ENCODE peak calls at places on chromosomes 7 and 10, in five cellular contexts. One of them, this sample, is unnamed.

GRCh38 chr7:114225784-114226183 is 188.8 kb upstream of the FOXP2 start:
- DNase-seq in progenitor cell of endocrine pancreas: no peak
- DNase-seq in foreskin fibroblast: no peak
- DNase-seq in activated B cell treated with CpG ODN at 0.5 μM for 24 hours: no peak
- DNase-seq in astrocyte of the cerebellum: no peak
- DNase-seq in this sample: no peak

GRCh38 chr10:68550747-68551411 is 9.3 kb upstream of the TET1 start:
- DNase-seq in progenitor cell of endocrine pancreas: peak
- DNase-seq in activated B cell treated with CpG ODN at 0.5 μM for 24 hours: no peak
- DNase-seq in foreskin fibroblast: peak
- DNase-seq in astrocyte of the cerebellum: peak
- DNase-seq in this sample: peak

GRCh38 chr7:134752006-134752760 is 27.3 kb upstream of the CALD1 start:
- DNase-seq in progenitor cell of endocrine pancreas: no peak
- DNase-seq in astrocyte of the cerebellum: no peak
- DNase-seq in activated B cell treated with CpG ODN at 0.5 μM for 24 hours: no peak
- DNase-seq in foreskin fibroblast: peak
- DNase-seq in this sample: no peak

GRCh38 chr7:156998988-156999610 is 11.4 kb downstream of the MNX1 start:
- DNase-seq in progenitor cell of endocrine pancreas: no peak
- DNase-seq in foreskin fibroblast: no peak
- DNase-seq in astrocyte of the cerebellum: no peak
- DNase-seq in activated B cell treated with CpG ODN at 0.5 μM for 24 hours: no peak
- DNase-seq in this sample: peak

GRCh38 chr10:24703700-24704099 is 20.0 kb downstream of the ARHGAP21 start:
- DNase-seq in activated B cell treated with CpG ODN at 0.5 μM for 24 hours: no peak
- DNase-seq in foreskin fibroblast: peak
- DNase-seq in progenitor cell of endocrine pancreas: no peak
- DNase-seq in astrocyte of the cerebellum: peak
- DNase-seq in this sample: no peak

GRCh38 chr7:132347858-132348257 is 228.4 kb downstream of the PLXNA4 start:
- DNase-seq in foreskin fibroblast: no peak
- DNase-seq in progenitor cell of endocrine pancreas: no peak
- DNase-seq in astrocyte of the cerebellum: no peak
- DNase-seq in activated B cell treated with CpG ODN at 0.5 μM for 24 hours: no peak
- DNase-seq in this sample: no peak

GRCh38 chr10:124249812-124250432 is 156.5 kb upstream of the CHST15 start:
- DNase-seq in progenitor cell of endocrine pancreas: no peak
- DNase-seq in astrocyte of the cerebellum: no peak
- DNase-seq in foreskin fibroblast: no peak
- DNase-seq in activated B cell treated with CpG ODN at 0.5 μM for 24 hours: no peak
- DNase-seq in this sample: no peak

GRCh38 chr10:50242777-50243176 is 8.5 kb downstream of the ASAH2 start:
- DNase-seq in progenitor cell of endocrine pancreas: no peak
- DNase-seq in astrocyte of the cerebellum: no peak
- DNase-seq in activated B cell treated with CpG ODN at 0.5 μM for 24 hours: no peak
- DNase-seq in foreskin fibroblast: no peak
- DNase-seq in this sample: no peak

DNA sequence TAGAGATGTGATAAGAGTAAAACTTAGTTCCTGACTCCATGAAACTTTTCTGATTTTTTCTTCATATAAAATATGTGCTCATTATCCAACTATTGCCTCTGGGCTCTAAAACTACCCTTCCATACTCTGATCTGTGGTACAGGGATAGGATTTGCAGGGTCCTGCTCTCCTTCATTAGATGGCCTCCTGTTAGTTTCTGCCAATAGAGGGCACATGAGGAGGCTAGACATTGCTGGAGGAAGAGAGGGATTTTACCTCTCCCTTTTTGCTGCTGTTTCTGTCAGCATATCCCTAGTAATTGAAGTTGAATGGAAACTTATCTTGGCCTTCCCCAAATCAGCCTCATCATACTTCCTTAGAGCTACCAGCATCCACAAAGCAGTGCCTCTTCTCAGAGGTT is 269.4 kb downstream of the NXPH1 start:
- DNase-seq in foreskin fibroblast: no peak
- DNase-seq in astrocyte of the cerebellum: no peak
- DNase-seq in activated B cell treated with CpG ODN at 0.5 μM for 24 hours: no peak
- DNase-seq in progenitor cell of endocrine pancreas: no peak
- DNase-seq in this sample: no peak
- TF ChIP-seq CTCF in foreskin fibroblast: no peak
- TF ChIP-seq CTCF in astrocyte of the cerebellum: no peak
- TF ChIP-seq CTCF in activated B cell treated with CpG ODN at 0.5 μM for 24 hours: no peak
- TF ChIP-seq CTCF in progenitor cell of endocrine pancreas: no peak
- TF ChIP-seq CTCF in this sample: no peak

GRCh38 chr7:130079846-130080394 is 9.6 kb downstream of the KLHDC10 start:
- DNase-seq in activated B cell treated with CpG ODN at 0.5 μM for 24 hours: no peak
- DNase-seq in progenitor cell of endocrine pancreas: no peak
- DNase-seq in foreskin fibroblast: no peak
- DNase-seq in astrocyte of the cerebellum: no peak
- DNase-seq in this sample: no peak

GRCh38 chr7:130086938-130087337 is 16.6 kb downstream of the KLHDC10 start:
- DNase-seq in progenitor cell of endocrine pancreas: no peak
- DNase-seq in foreskin fibroblast: no peak
- DNase-seq in activated B cell treated with CpG ODN at 0.5 μM for 24 hours: no peak
- DNase-seq in astrocyte of the cerebellum: no peak
- DNase-seq in this sample: no peak

GRCh38 chr7:130087364-130087763 is 17.0 kb downstream of the KLHDC10 start:
- DNase-seq in progenitor cell of endocrine pancreas: no peak
- DNase-seq in astrocyte of the cerebellum: no peak
- DNase-seq in foreskin fibroblast: no peak
- DNase-seq in activated B cell treated with CpG ODN at 0.5 μM for 24 hours: no peak
- DNase-seq in this sample: no peak

DNA sequence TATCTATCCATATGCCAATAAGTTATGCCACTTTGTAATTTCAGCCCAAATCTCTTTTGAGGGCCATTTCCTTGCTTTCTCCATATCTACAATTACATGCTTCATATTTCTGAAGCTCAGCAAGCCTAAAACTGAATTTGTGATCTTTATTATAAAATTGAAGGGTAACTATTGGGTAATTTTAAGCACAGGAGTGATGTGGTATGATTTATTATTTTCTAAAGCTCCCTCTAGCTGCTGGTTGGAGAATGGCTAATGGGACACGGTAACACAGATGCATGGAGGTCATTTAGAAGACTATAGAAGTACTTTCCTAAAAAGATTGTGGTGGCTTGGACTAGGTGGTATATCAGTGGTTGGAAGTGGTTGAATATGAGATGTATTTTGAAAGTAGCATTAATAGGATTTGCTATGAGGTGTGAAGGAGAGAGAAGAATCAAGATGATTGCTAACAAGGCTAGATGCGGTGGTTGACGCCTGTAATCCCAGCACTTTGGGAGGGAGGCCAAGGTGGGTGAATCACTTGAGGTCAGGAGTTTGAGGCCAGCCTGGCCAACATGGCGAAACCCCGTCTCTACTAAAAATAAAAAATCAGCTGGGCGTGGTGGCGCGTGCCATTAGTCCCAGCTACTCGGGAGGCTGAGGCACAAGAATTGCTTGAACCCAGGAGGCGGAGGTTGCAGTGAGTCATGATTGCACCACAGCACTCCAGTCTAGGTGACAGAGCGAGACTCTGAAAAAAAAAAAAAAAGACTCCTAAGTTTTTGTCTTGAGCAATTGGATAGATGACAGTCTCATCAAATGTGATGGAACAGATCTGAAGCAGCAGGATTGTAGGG is 13.9 kb downstream of the KLHDC10 start:
- DNase-seq in activated B cell treated with CpG ODN at 0.5 μM for 24 hours: no peak
- DNase-seq in progenitor cell of endocrine pancreas: no peak
- DNase-seq in foreskin fibroblast: no peak
- DNase-seq in astrocyte of the cerebellum: no peak
- DNase-seq in this sample: no peak
- TF ChIP-seq CTCF in activated B cell treated with CpG ODN at 0.5 μM for 24 hours: no peak
- TF ChIP-seq CTCF in progenitor cell of endocrine pancreas: peak
- TF ChIP-seq CTCF in foreskin fibroblast: peak
- TF ChIP-seq CTCF in astrocyte of the cerebellum: peak
- TF ChIP-seq CTCF in this sample: peak

DNA sequence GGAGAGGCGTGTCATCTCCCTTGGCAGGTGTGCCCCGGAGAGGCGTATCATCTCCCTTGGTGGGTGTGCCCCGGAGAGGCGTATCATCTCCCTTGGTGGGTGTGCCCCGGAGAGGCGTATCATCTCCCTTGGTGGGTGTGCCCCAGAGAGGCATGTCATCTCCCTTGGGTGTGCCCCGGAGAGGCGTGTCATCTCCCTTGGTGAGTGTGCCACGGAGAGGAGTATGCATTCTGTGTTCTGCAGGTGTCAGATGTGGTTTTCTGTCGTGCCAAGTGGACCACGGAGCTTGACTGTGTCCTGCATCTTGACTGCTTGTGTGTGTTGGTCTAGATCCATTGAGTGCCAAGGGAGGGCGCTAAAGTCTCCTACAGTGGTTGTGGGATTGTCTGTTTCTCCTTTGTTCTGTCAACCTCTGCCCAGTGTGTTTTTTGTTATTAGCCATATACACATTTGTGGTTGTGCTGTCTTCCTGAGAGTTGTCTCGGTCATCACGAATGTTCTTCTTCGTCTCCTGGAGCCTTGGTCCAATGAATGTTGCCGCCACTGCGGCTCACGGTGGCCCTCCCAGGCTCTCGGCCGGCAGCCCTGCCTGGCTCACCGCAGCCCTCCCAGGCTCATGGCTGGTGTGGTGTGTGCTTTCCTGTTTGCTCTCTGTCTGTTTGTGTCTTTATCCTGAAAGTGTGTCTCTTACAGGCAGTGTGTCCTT is 96.8 kb downstream of the INPP5A start:
- DNase-seq in foreskin fibroblast: no peak
- DNase-seq in progenitor cell of endocrine pancreas: no peak
- DNase-seq in activated B cell treated with CpG ODN at 0.5 μM for 24 hours: no peak
- DNase-seq in astrocyte of the cerebellum: no peak
- DNase-seq in this sample: no peak
- TF ChIP-seq CTCF in foreskin fibroblast: no peak
- TF ChIP-seq CTCF in progenitor cell of endocrine pancreas: peak
- TF ChIP-seq CTCF in activated B cell treated with CpG ODN at 0.5 μM for 24 hours: no peak
- TF ChIP-seq CTCF in astrocyte of the cerebellum: no peak
- TF ChIP-seq CTCF in this sample: no peak

GRCh38 chr10:11437391-11438241 is 173.8 kb downstream of the USP6NL start:
- DNase-seq in progenitor cell of endocrine pancreas: no peak
- DNase-seq in astrocyte of the cerebellum: no peak
- DNase-seq in activated B cell treated with CpG ODN at 0.5 μM for 24 hours: no peak
- DNase-seq in foreskin fibroblast: no peak
- DNase-seq in this sample: no peak
- TF ChIP-seq CTCF in progenitor cell of endocrine pancreas: peak
- TF ChIP-seq CTCF in astrocyte of the cerebellum: no peak
- TF ChIP-seq CTCF in activated B cell treated with CpG ODN at 0.5 μM for 24 hours: no peak
- TF ChIP-seq CTCF in foreskin fibroblast: no peak
- TF ChIP-seq CTCF in this sample: no peak

GRCh38 chr7:74093671-74094223 is 10.1 kb downstream of the LIMK1 start:
- DNase-seq in astrocyte of the cerebellum: no peak
- DNase-seq in activated B cell treated with CpG ODN at 0.5 μM for 24 hours: peak
- DNase-seq in foreskin fibroblast: no peak
- DNase-seq in progenitor cell of endocrine pancreas: no peak
- DNase-seq in this sample: no peak

GRCh38 chr7:74092964-74093339 is 9.3 kb downstream of the LIMK1 start:
- DNase-seq in activated B cell treated with CpG ODN at 0.5 μM for 24 hours: no peak
- DNase-seq in astrocyte of the cerebellum: no peak
- DNase-seq in foreskin fibroblast: no peak
- DNase-seq in progenitor cell of endocrine pancreas: no peak
- DNase-seq in this sample: no peak

GRCh38 chr7:74094224-74095095 is 10.9 kb downstream of the LIMK1 start:
- DNase-seq in progenitor cell of endocrine pancreas: no peak
- DNase-seq in activated B cell treated with CpG ODN at 0.5 μM for 24 hours: peak
- DNase-seq in astrocyte of the cerebellum: peak
- DNase-seq in foreskin fibroblast: peak
- DNase-seq in this sample: no peak

GRCh38 chr7:74087791-74088453 is 4.3 kb downstream of the LIMK1 start:
- DNase-seq in progenitor cell of endocrine pancreas: no peak
- DNase-seq in activated B cell treated with CpG ODN at 0.5 μM for 24 hours: no peak
- DNase-seq in astrocyte of the cerebellum: no peak
- DNase-seq in foreskin fibroblast: no peak
- DNase-seq in this sample: no peak

GRCh38 chr7:74092321-74092963 is 8.8 kb downstream of the LIMK1 start:
- DNase-seq in foreskin fibroblast: no peak
- DNase-seq in astrocyte of the cerebellum: no peak
- DNase-seq in activated B cell treated with CpG ODN at 0.5 μM for 24 hours: no peak
- DNase-seq in progenitor cell of endocrine pancreas: no peak
- DNase-seq in this sample: no peak
- TF ChIP-seq CTCF in foreskin fibroblast: no peak
- TF ChIP-seq CTCF in astrocyte of the cerebellum: no peak
- TF ChIP-seq CTCF in activated B cell treated with CpG ODN at 0.5 μM for 24 hours: no peak
- TF ChIP-seq CTCF in progenitor cell of endocrine pancreas: no peak
- TF ChIP-seq CTCF in this sample: no peak

This sample was measured in D721Med.